ENCODE peak calls at places on chromosomes 7 and 10, in eight cellular contexts. E, B, L, P, V, J, F and R are unnamed samples.
A peak's percentile ranks its signal among the peaks of the same experiment; 100 is the strongest.

GRCh38 chr10:125159486-125159931 is 854 bp downstream of the CTBP2 start:
- DNase-seq in E (no peak), B (no peak), L (no peak), P (no peak), V (peak; percentile 37), J (no peak), F (no peak), R (no peak)

GRCh38 chr7:49773082-49773938 is at the start of gene VWC2:
- DNase-seq in E (peak; percentile 63), B (no peak), L (peak; percentile 10), P (no peak), V (no peak), J (no peak), F (no peak), R (no peak)

GRCh38 chr7:143980746-143981510 is 19.2 kb upstream of the OR6B1 start:
- DNase-seq in E (no peak), B (no peak), L (no peak), P (no peak), V (no peak), J (no peak), F (no peak), R (no peak)

GRCh38 chr7:49885593-49886285 is 112.3 kb downstream of the VWC2 start:
- DNase-seq in E (no peak), B (no peak), L (no peak), P (no peak), V (no peak), J (no peak), F (no peak), R (no peak)

GRCh38 chr7:114405427-114405826 is 9.2 kb upstream of the FOXP2 start:
- DNase-seq in E (no peak), B (no peak), L (no peak), P (no peak), V (peak; percentile 46), J (peak; percentile 17), F (no peak), R (no peak)

GRCh38 chr10:75402486-75403143 is 1.1 kb upstream of the ZNF503 start:
- DNase-seq in E (no peak), B (no peak), L (peak; percentile 41), P (no peak), V (peak; percentile 50), J (peak; percentile 6), F (peak; percentile 35), R (no peak)

GRCh38 chr7:82699773-82700186 is 256.2 kb upstream of the CACNA2D1 start:
- DNase-seq in E (no peak), B (no peak), L (no peak), P (no peak), V (peak; percentile 68), J (peak; percentile 48), F (peak; percentile 45), R (no peak)

GRCh38 chr7:19558527-19558926 is 150.3 kb downstream of the POLR1F start:
- DNase-seq in E (no peak), B (no peak), L (no peak), P (no peak), V (peak; percentile 85), J (peak; percentile 36), F (no peak), R (no peak)

GRCh38 chr7:147081117-147081516 is 964.5 kb downstream of the CNTNAP2 start:
- DNase-seq in E (peak; percentile 11), B (no peak), L (no peak), P (no peak), V (no peak), J (peak; percentile 12), F (no peak), R (no peak)

GRCh38 chr7:156523447-156524048 is 117.0 kb upstream of the RNF32 start:
- DNase-seq in E (no peak), B (no peak), L (no peak), P (no peak), V (no peak), J (no peak), F (no peak), R (no peak)